ENCODE peak calls at places on chromosomes 3 and 15, in eight cellular contexts. W is foreskin melanocyte; F is central memory CD4-positive, alpha-beta T cell; O is stimulated activated CD4-positive, alpha-beta T cell treated with anti-CD3 and anti-CD28 coated beads, Interleukin-15, amount 100 ng/mL, for 1 hour; Z is SW480; X is endothelial cell; E is cardiac fibroblast; B is HFF-Myc. C is an unnamed sample.

GRCh38 chr3:123791898-123792297 is 92.2 kb downstream of the MYLK start:
- DNase-seq in W (peak), F (no peak), O (no peak), Z (no peak), X (no peak), E (peak), B (no peak), C (no peak)

GRCh38 chr3:4750306-4751056 is 228.8 kb upstream of the BHLHE40 start:
- DNase-seq in W (no peak), F (peak), O (no peak), Z (no peak), X (peak), E (peak), B (no peak), C (no peak)

GRCh38 chr15:84816694-84817460 is at the start of gene ALPK3:
- DNase-seq in W (no peak), F (no peak), O (no peak), Z (no peak), X (peak), E (no peak), B (no peak), C (no peak)

GRCh38 chr3:57974796-57975388 is 33.3 kb upstream of the FLNB start:
- DNase-seq in W (peak), F (no peak), O (no peak), Z (peak), X (no peak), E (peak), B (peak), C (no peak)

GRCh38 chr3:16846373-16847078 is 38.2 kb upstream of the PLCL2 start:
- DNase-seq in W (no peak), F (no peak), O (no peak), Z (no peak), X (no peak), E (no peak), B (no peak), C (no peak)

GRCh38 chr3:126540342-126540849 is 16.4 kb downstream of the CHST13 start:
- DNase-seq in W (peak), F (no peak), O (no peak), Z (peak), X (no peak), E (peak), B (peak), C (no peak)

GRCh38 chr3:17027344-17027743 is 142.6 kb downstream of the PLCL2 start:
- DNase-seq in W (no peak), F (no peak), O (no peak), Z (no peak), X (no peak), E (no peak), B (no peak), C (no peak)

GRCh38 chr3:45026038-45026437 is at the start of gene CLEC3B:
- DNase-seq in W (no peak), F (no peak), O (no peak), Z (no peak), X (no peak), E (peak), B (no peak), C (no peak)

GRCh38 chr3:51997935-51998596 is 2.4 kb upstream of the RPL29 start:
- DNase-seq in W (no peak), F (no peak), O (no peak), Z (peak), X (no peak), E (no peak), B (no peak), C (no peak)

GRCh38 chr3:182803596-182803995 is 10.3 kb downstream of the ATP11B start:
- DNase-seq in W (no peak), F (no peak), O (no peak), Z (no peak), X (no peak), E (no peak), B (no peak), C (no peak)

GRCh38 chr15:63232943-63233342 is 43.5 kb downstream of the RAB8B start:
- DNase-seq in W (no peak), F (no peak), O (no peak), Z (no peak), X (no peak), E (peak), B (no peak), C (no peak)

GRCh38 chr3:106810461-106810733 is 566.8 kb upstream of the CCDC54 start:
- DNase-seq in W (no peak), F (no peak), O (no peak), Z (no peak), X (no peak), E (no peak), B (no peak), C (no peak)

GRCh38 chr3:151372063-151372820 is 12.3 kb downstream of the P2RY12 start:
- DNase-seq in W (no peak), F (no peak), O (no peak), Z (no peak), X (no peak), E (peak), B (no peak), C (no peak)

GRCh38 chr3:13385373-13385965 is 34.7 kb downstream of the NUP210 start:
- DNase-seq in W (peak), F (no peak), O (no peak), Z (no peak), X (no peak), E (no peak), B (no peak), C (no peak)

GRCh38 chr3:130758624-130759023 is 12.0 kb upstream of the PIK3R4 start:
- DNase-seq in W (peak), F (no peak), O (no peak), Z (no peak), X (no peak), E (no peak), B (no peak), C (no peak)

GRCh38 chr3:37338500-37338899 is 164.1 kb upstream of the LRRFIP2 start:
- DNase-seq in W (no peak), F (no peak), O (no peak), Z (no peak), X (no peak), E (peak), B (no peak), C (no peak)

GRCh38 chr15:74821091-74821789 is 5.2 kb upstream of the CPLX3 start:
- DNase-seq in W (no peak), F (no peak), O (no peak), Z (no peak), X (no peak), E (no peak), B (no peak), C (no peak)

GRCh38 chr3:72892870-72893269 is 5.0 kb downstream of the GXYLT2 start:
- DNase-seq in W (no peak), F (no peak), O (no peak), Z (no peak), X (peak), E (peak), B (no peak), C (no peak)

GRCh38 chr15:97836003-97836402 is 124.5 kb upstream of the ARRDC4 start:
- DNase-seq in W (no peak), F (no peak), O (no peak), Z (no peak), X (no peak), E (no peak), B (no peak), C (no peak)

GRCh38 chr3:101926594-101927105 is 77.3 kb downstream of the NFKBIZ start:
- DNase-seq in W (no peak), F (no peak), O (no peak), Z (no peak), X (no peak), E (peak), B (no peak), C (no peak)

GRCh38 chr3:16480861-16481569 is 32.5 kb downstream of the RFTN1 start:
- DNase-seq in W (no peak), F (peak), O (no peak), Z (no peak), X (no peak), E (peak), B (no peak), C (no peak)

GRCh38 chr3:192303235-192303634 is 424.1 kb downstream of the FGF12 start:
- DNase-seq in W (no peak), F (no peak), O (no peak), Z (no peak), X (no peak), E (no peak), B (no peak), C (no peak)

GRCh38 chr15:75666823-75667501 is 19.2 kb downstream of the SNX33 start:
- DNase-seq in W (no peak), F (no peak), O (no peak), Z (peak), X (no peak), E (peak), B (peak), C (no peak)

GRCh38 chr3:15327941-15328340 is 4.4 kb downstream of the SH3BP5 start:
- DNase-seq in W (no peak), F (no peak), O (no peak), Z (peak), X (peak), E (peak), B (no peak), C (peak)